ENCODE peak calls at places on chromosomes 13 and 19, in eight cellular contexts. X is tibial nerve; V is thoracic aorta; M is stomach; W is psoas muscle; F is CD8-positive, alpha-beta T cell; D is body of pancreas; K is uterus. Q is an unnamed sample.

GRCh38 chr19:17001603-17002183 is 24.9 kb downstream of the CPAMD8 start:
- DNase-seq in V (no peak), W (no peak), X (no peak), K (no peak), D (no peak), M (no peak), F (peak), Q (no peak)

GRCh38 chr19:2045501-2046045 is 5.5 kb downstream of the MKNK2 start:
- DNase-seq in V (no peak), M (peak), X (no peak), F (no peak), K (no peak), D (peak), W (peak), Q (no peak)

GRCh38 chr19:5870986-5871394 is 650 bp upstream of the FUT5 start:
- DNase-seq in V (no peak), M (no peak), K (no peak), W (no peak), D (no peak), X (no peak), F (no peak), Q (no peak)

GRCh38 chr19:44660081-44660480 is 11.2 kb upstream of the CEACAM19 start:
- DNase-seq in W (no peak), D (no peak), V (no peak), M (no peak), X (no peak), F (no peak), K (no peak), Q (no peak)

GRCh38 chr19:15321739-15322138 is 10.6 kb downstream of the BRD4 start:
- DNase-seq in X (no peak), W (no peak), K (no peak), F (no peak), M (no peak), V (no peak), D (no peak), Q (no peak)

GRCh38 chr13:113861433-113862030 is 2.3 kb downstream of the GAS6 start:
- DNase-seq in D (no peak), F (no peak), M (no peak), X (no peak), V (no peak), W (no peak), K (no peak), Q (no peak)

GRCh38 chr13:111661776-111662175 is 341.3 kb downstream of the TEX29 start:
- DNase-seq in W (no peak), F (no peak), X (no peak), V (no peak), D (no peak), K (no peak), M (no peak), Q (no peak)

GRCh38 chr19:47158879-47159509 is 28.4 kb downstream of the SAE1 start:
- DNase-seq in D (no peak), X (no peak), W (no peak), V (no peak), M (no peak), K (no peak), F (no peak), Q (no peak)

GRCh38 chr13:26838821-26839220 is 78.2 kb upstream of the GPR12 start:
- DNase-seq in X (no peak), F (no peak), M (no peak), W (no peak), K (no peak), D (no peak), V (no peak), Q (no peak)

GRCh38 chr19:52689804-52690394 is 44.9 kb downstream of the ZNF611 start:
- DNase-seq in D (peak), K (peak), X (peak), F (peak), M (peak), W (peak), V (peak), Q (peak)

GRCh38 chr19:55333870-55334269 is 5.8 kb upstream of the KMT5C start:
- DNase-seq in K (no peak), M (peak), D (no peak), X (no peak), W (no peak), F (no peak), V (no peak), Q (no peak)

GRCh38 chr19:39296906-39297305 is 699 bp downstream of the IFNL1 start:
- DNase-seq in W (no peak), F (no peak), M (no peak), X (no peak), D (no peak), V (no peak), K (no peak), Q (no peak)

GRCh38 chr19:20472854-20473253 is 92.7 kb downstream of the ZNF737 start:
- DNase-seq in X (no peak), M (no peak), V (no peak), K (no peak), W (no peak), D (no peak), F (no peak), Q (no peak)

GRCh38 chr13:40149611-40150283 is 494.3 kb downstream of the COG6 start:
- DNase-seq in M (no peak), F (no peak), X (no peak), W (no peak), K (peak), D (no peak), V (peak), Q (no peak)

GRCh38 chr13:48731957-48732569 is 78.3 kb downstream of the CYSLTR2 start:
- DNase-seq in M (peak), V (no peak), K (no peak), D (peak), F (peak), X (no peak), W (peak), Q (peak)

GRCh38 chr13:44221657-44222056 is 152.0 kb upstream of the SERP2 start:
- DNase-seq in V (no peak), X (no peak), D (no peak), F (no peak), K (peak), M (no peak), W (no peak), Q (no peak)

GRCh38 chr13:110015253-110015652 is 228.9 kb upstream of the IRS2 start:
- DNase-seq in F (no peak), K (no peak), W (no peak), X (no peak), V (no peak), M (peak), D (peak), Q (no peak)

GRCh38 chr19:1063030-1063908 is 3.7 kb upstream of the ARHGAP45 start:
- DNase-seq in V (no peak), M (no peak), K (no peak), W (peak), F (no peak), X (no peak), D (no peak), Q (no peak)

GRCh38 chr19:38478273-38478971 is 44.9 kb downstream of the RYR1 start:
- DNase-seq in F (no peak), X (no peak), D (no peak), W (no peak), K (no peak), V (no peak), M (no peak), Q (peak)

GRCh38 chr19:35330475-35330874 is 1.5 kb downstream of the CD22 start:
- DNase-seq in X (no peak), K (no peak), F (no peak), M (no peak), D (no peak), V (no peak), W (no peak), Q (no peak)

GRCh38 chr13:46736568-46736967 is 60.4 kb downstream of the ESD start:
- DNase-seq in M (no peak), W (no peak), D (no peak), V (no peak), K (no peak), F (no peak), X (no peak), Q (no peak)

GRCh38 chr13:98457053-98457452 is 119.9 kb downstream of the STK24 start:
- DNase-seq in M (no peak), D (no peak), V (no peak), F (no peak), K (no peak), W (no peak), X (no peak), Q (no peak)

GRCh38 chr19:53892981-53893325 is 11.0 kb downstream of the PRKCG start:
- DNase-seq in D (no peak), F (no peak), K (no peak), X (no peak), W (no peak), M (no peak), V (no peak), Q (no peak)

GRCh38 chr19:57075801-57076492 is 43.8 kb upstream of the USP29 start:
- DNase-seq in F (no peak), D (no peak), W (no peak), V (no peak), K (no peak), M (no peak), X (no peak), Q (no peak)

GRCh38 chr13:110560606-110561334 is 752 bp downstream of the RAB20 start:
- DNase-seq in K (peak), W (no peak), V (no peak), X (no peak), M (peak), F (no peak), D (peak), Q (peak)

GRCh38 chr19:35223856-35224505 is 4.6 kb downstream of the FAM187B start:
- DNase-seq in D (no peak), F (no peak), K (no peak), X (no peak), W (no peak), V (no peak), M (no peak), Q (no peak)

DNA sequence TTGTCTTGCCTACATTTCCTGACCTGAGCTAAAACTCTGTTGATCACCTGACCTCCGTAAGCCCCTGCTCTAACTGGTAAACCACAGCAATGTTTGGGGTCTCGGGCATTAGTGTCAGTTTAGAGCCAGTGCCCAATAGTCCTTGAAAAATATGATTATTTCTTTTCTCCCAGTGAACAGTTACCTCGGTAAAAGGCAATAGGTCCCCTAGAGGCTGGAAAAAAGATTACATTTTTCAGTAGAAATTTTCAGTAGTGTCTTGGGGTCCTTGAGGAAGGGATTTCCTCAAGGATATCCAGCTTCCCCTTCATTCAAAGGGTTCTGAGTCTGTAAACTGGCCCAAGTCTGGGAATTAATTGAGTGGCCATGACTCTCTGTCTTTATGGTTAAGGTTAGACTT is 177.5 kb downstream of the SLC7A1 start:
- DNase-seq in F (no peak), X (no peak), D (no peak), M (no peak), K (no peak), V (no peak), W (no peak), Q (no peak)
- TF ChIP-seq CTCF in F (no peak), X (no peak), D (no peak), M (no peak), K (no peak), V (no peak), W (no peak), Q (no peak)

GRCh38 chr19:40366697-40367561 is 18.4 kb downstream of the PLD3 start:
- DNase-seq in M (no peak), V (no peak), W (no peak), F (no peak), K (no peak), X (no peak), D (no peak), Q (peak)
- H3K27ac ChIP-seq in M (no peak), V (no peak), W (peak), F (no peak), K (no peak), X (no peak), D (no peak), Q (peak)

DNA sequence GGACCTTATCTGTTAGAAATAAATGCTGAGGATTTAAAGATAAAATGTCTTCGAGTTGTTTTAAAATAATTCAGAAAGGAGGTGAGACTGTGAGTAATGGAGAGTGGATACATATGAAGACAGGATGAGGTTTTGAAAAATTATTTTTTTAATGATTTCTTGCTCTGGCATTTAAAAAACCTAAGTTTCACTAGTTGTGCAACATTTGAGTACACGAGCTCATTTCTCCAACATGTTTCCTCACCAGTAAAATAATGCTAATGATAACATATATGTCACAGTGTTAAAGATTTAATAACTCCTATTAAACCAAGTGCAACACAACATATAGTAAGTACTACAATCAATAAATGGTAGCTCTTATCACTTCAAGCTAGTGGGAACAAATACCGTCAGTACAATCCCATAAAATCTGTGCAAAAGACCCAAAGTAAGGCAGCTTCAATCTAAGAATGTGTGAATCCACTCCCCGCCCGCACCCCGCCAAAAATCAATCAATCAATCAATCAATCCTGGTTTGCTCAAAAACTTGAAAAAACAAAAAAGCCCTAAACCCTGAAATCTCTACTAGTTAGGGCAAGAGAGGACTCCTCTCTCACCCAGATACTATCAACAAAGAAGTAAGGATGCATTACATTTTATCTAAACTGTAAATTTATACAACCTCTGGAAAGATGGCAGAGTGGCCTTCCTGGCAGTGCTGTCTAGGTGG is 1.3 kb downstream of the ALG5 start:
- DNase-seq in K (no peak), V (no peak), D (no peak), X (no peak), M (no peak), F (no peak), W (no peak), Q (peak)
- H3K4me3 ChIP-seq in K (peak), V (peak), D (peak), X (peak), M (peak), F (peak), W (peak), Q (peak)

GRCh38 chr13:72952529-72953141 is 106.2 kb upstream of the KLF5 start:
- DNase-seq in K (no peak), D (peak), X (no peak), W (no peak), V (no peak), M (no peak), F (no peak), Q (no peak)
- TF ChIP-seq CTCF in K (no peak), D (peak), X (no peak), W (no peak), V (no peak), M (no peak), F (no peak), Q (no peak)